ENCODE peak calls at places on chromosomes 11 and 22, in four cellular contexts. M is activated CD8-positive, alpha-beta memory T cell treated with anti-CD3 and anti-CD28 coated beads, Interleukin-2, amount 50 U/mL, for 4 hours; P is left cardiac atrium; T is foreskin melanocyte. H is an unnamed sample.

GRCh38 chr11:86193297-86194095 is 51.1 kb upstream of the EED start:
- DNase-seq in P (peak; percentile 85), M (peak; percentile 49), T (peak; percentile 66), H (peak; percentile 51)

GRCh38 chr11:116438651-116439479 is 333.9 kb downstream of the BUD13 start:
- DNase-seq in T (peak; percentile 58), P (no peak), M (no peak), H (no peak)

GRCh38 chr11:112085822-112086421 is 634 bp downstream of the TIMM8B start:
- DNase-seq in M (peak; percentile 35), P (no peak), T (no peak), H (no peak)

GRCh38 chr22:28597665-28598064 is 82.0 kb downstream of the TTC28 start:
- DNase-seq in P (no peak), T (no peak), M (no peak), H (no peak)

GRCh38 chr11:109978895-109979294 is 114.3 kb upstream of the ZC3H12C start:
- DNase-seq in P (no peak), M (no peak), T (no peak), H (no peak)

GRCh38 chr11:120128392-120129172 is 9.3 kb downstream of the TRIM29 start:
- DNase-seq in T (no peak), P (no peak), M (no peak), H (peak; percentile 4)

GRCh38 chr11:116357769-116358544 is 414.8 kb downstream of the BUD13 start:
- DNase-seq in T (peak; percentile 3), P (no peak), M (no peak), H (no peak)

GRCh38 chr11:13238879-13239514 is 38.6 kb upstream of the BMAL1 start:
- DNase-seq in P (peak; percentile 37), M (peak; percentile 45), T (peak; percentile 37), H (no peak)

GRCh38 chr11:123434911-123435310 is 4.8 kb downstream of the GRAMD1B start:
- DNase-seq in P (no peak), T (no peak), M (no peak), H (no peak)

GRCh38 chr11:57302489-57302888 is 22.3 kb downstream of the TNKS1BP1 start:
- DNase-seq in M (no peak), P (no peak), T (no peak), H (no peak)

GRCh38 chr11:64353761-64354506 is 5.0 kb upstream of the RPS6KA4 start:
- DNase-seq in P (no peak), T (no peak), M (no peak), H (no peak)

GRCh38 chr22:27523711-27524110 is 277.8 kb downstream of the MN1 start:
- DNase-seq in T (no peak), M (no peak), P (no peak), H (no peak)

GRCh38 chr11:3867209-3868071 is 12.0 kb downstream of the STIM1 start:
- DNase-seq in T (no peak), P (peak; percentile 48), M (no peak), H (no peak)

GRCh38 chr22:20533879-20534265 is 26.5 kb downstream of the MED15 start:
- DNase-seq in M (no peak), T (no peak), P (no peak), H (no peak)

GRCh38 chr11:20671856-20672546 is 2.6 kb downstream of the NELL1 start:
- DNase-seq in M (no peak), P (no peak), T (no peak), H (no peak)

GRCh38 chr22:49833340-49834007 is 5.8 kb upstream of the BRD1 start:
- DNase-seq in M (no peak), T (no peak), P (no peak), H (no peak)

GRCh38 chr11:82315093-82315492 is 418.6 kb downstream of the FAM181B start:
- DNase-seq in P (no peak), T (no peak), M (no peak), H (no peak)

GRCh38 chr22:22245256-22245909 is 797 bp downstream of the VPREB1 start:
- DNase-seq in M (no peak), T (no peak), P (no peak), H (no peak)

GRCh38 chr11:845872-846271 is 3.2 kb downstream of the TSPAN4 start:
- DNase-seq in P (no peak), M (no peak), T (no peak), H (no peak)

GRCh38 chr11:27642954-27643353 is 57.3 kb downstream of the BDNF start:
- DNase-seq in M (no peak), P (no peak), T (no peak), H (no peak)

GRCh38 chr11:44377914-44378321 is 68.0 kb upstream of the ALX4 start:
- DNase-seq in P (no peak), M (no peak), T (no peak), H (no peak)

GRCh38 chr11:29645373-29645772 is 371.5 kb downstream of the KCNA4 start:
- DNase-seq in P (no peak), M (no peak), T (no peak), H (no peak)

GRCh38 chr22:49328630-49329405 is 498.9 kb downstream of the BRD1 start:
- DNase-seq in T (no peak), M (no peak), P (no peak), H (no peak)

GRCh38 chr11:19939415-19939929 is 220.8 kb downstream of the DBX1 start:
- DNase-seq in M (no peak), P (no peak), T (no peak), H (no peak)

GRCh38 chr11:43504316-43504950 is 145.7 kb downstream of the TTC17 start:
- DNase-seq in P (no peak), M (no peak), T (no peak), H (no peak)

GRCh38 chr22:37643225-37643847 is 3.9 kb downstream of the SH3BP1 start:
- DNase-seq in P (peak; percentile 86), T (no peak), M (peak; percentile 90), H (no peak)